ENCODE peak calls at places on chromosomes 16 and 17, in seven cellular contexts. G is BJ; L is HCT116; K is fibroblast of mammary gland; B is stomach; M is CD4-positive, alpha-beta T cell; A is cardiac fibroblast. S is an unnamed sample.

GRCh38 chr17:73645050-73645871 is 1.0 kb upstream of the SDK2 start:
- DNase-seq in G (no peak), L (no peak), K (peak), B (peak), M (peak), A (no peak), S (no peak)

GRCh38 chr17:42072323-42073187 is 22.2 kb upstream of the C17orf113 start:
- DNase-seq in G (no peak), L (no peak), K (no peak), B (peak), M (no peak), A (no peak), S (no peak)

GRCh38 chr16:8655184-8655717 is 19.2 kb upstream of the ABAT start:
- DNase-seq in G (no peak), L (no peak), K (peak), B (peak), M (no peak), A (peak), S (no peak)

GRCh38 chr17:27354491-27355081 is 60.7 kb downstream of the WSB1 start:
- DNase-seq in G (no peak), L (no peak), K (no peak), B (no peak), M (no peak), A (peak), S (no peak)

GRCh38 chr17:36632916-36633846 is 31.8 kb downstream of the MRM1 start:
- DNase-seq in G (no peak), L (no peak), K (no peak), B (no peak), M (no peak), A (no peak), S (no peak)

GRCh38 chr17:83080641-83081560 is 1.5 kb downstream of the METRNL start:
- DNase-seq in G (no peak), L (no peak), K (no peak), B (peak), M (no peak), A (no peak), S (peak)

GRCh38 chr16:10122026-10122425 is 60.2 kb downstream of the GRIN2A start:
- DNase-seq in G (no peak), L (no peak), K (no peak), B (no peak), M (no peak), A (peak), S (no peak)

GRCh38 chr17:18224428-18225120 is 861 bp upstream of the LLGL1 start:
- DNase-seq in G (no peak), L (no peak), K (peak), B (no peak), M (no peak), A (peak), S (no peak)

GRCh38 chr16:85608515-85608885 is 4.6 kb upstream of the GSE1 start:
- DNase-seq in G (no peak), L (no peak), K (no peak), B (peak), M (no peak), A (no peak), S (no peak)

GRCh38 chr17:54807331-54807730 is 93.3 kb upstream of the TOM1L1 start:
- DNase-seq in G (no peak), L (no peak), K (no peak), B (no peak), M (no peak), A (no peak), S (no peak)

GRCh38 chr16:67977005-67977404 is 3.3 kb downstream of the DPEP3 start:
- DNase-seq in G (no peak), L (no peak), K (no peak), B (no peak), M (no peak), A (no peak), S (no peak)

GRCh38 chr17:6240601-6241000 is 170.4 kb downstream of the WSCD1 start:
- DNase-seq in G (no peak), L (no peak), K (no peak), B (no peak), M (no peak), A (no peak), S (no peak)

GRCh38 chr16:379961-380836 is 1.6 kb downstream of the PGAP6 start:
- DNase-seq in G (no peak), L (no peak), K (no peak), B (no peak), M (no peak), A (no peak), S (no peak)

GRCh38 chr17:50044483-50044882 is 11.4 kb upstream of the ITGA3 start:
- DNase-seq in G (no peak), L (no peak), K (no peak), B (no peak), M (no peak), A (no peak), S (no peak)

GRCh38 chr17:38602862-38603785 is 2.6 kb downstream of the SRCIN1 start:
- DNase-seq in G (no peak), L (no peak), K (no peak), B (no peak), M (no peak), A (no peak), S (no peak)

GRCh38 chr17:20967776-20968175 is 75.0 kb downstream of the USP22 start:
- DNase-seq in G (no peak), L (no peak), K (peak), B (no peak), M (no peak), A (no peak), S (no peak)

GRCh38 chr16:50680556-50680893 is 587 bp downstream of the SNX20 start:
- DNase-seq in G (no peak), L (no peak), K (no peak), B (no peak), M (no peak), A (no peak), S (no peak)

GRCh38 chr17:7878234-7878633 is 10.4 kb upstream of the CHD3 start:
- DNase-seq in G (no peak), L (no peak), K (no peak), B (no peak), M (no peak), A (no peak), S (no peak)

GRCh38 chr16:68298907-68299515 is 11.7 kb downstream of the SLC7A6OS start:
- DNase-seq in G (no peak), L (no peak), K (peak), B (peak), M (no peak), A (peak), S (no peak)

GRCh38 chr16:734208-734980 is 6.4 kb downstream of the CIAO3 start:
- DNase-seq in G (no peak), L (no peak), K (no peak), B (no peak), M (no peak), A (no peak), S (no peak)

GRCh38 chr17:18011286-18011685 is 27.7 kb downstream of the ATPAF2 start:
- DNase-seq in G (no peak), L (no peak), K (no peak), B (no peak), M (no peak), A (no peak), S (no peak)

GRCh38 chr16:69017036-69017783 is 88.2 kb upstream of the HAS3 start:
- DNase-seq in G (peak), L (peak), K (peak), B (no peak), M (no peak), A (peak), S (no peak)

DNA sequence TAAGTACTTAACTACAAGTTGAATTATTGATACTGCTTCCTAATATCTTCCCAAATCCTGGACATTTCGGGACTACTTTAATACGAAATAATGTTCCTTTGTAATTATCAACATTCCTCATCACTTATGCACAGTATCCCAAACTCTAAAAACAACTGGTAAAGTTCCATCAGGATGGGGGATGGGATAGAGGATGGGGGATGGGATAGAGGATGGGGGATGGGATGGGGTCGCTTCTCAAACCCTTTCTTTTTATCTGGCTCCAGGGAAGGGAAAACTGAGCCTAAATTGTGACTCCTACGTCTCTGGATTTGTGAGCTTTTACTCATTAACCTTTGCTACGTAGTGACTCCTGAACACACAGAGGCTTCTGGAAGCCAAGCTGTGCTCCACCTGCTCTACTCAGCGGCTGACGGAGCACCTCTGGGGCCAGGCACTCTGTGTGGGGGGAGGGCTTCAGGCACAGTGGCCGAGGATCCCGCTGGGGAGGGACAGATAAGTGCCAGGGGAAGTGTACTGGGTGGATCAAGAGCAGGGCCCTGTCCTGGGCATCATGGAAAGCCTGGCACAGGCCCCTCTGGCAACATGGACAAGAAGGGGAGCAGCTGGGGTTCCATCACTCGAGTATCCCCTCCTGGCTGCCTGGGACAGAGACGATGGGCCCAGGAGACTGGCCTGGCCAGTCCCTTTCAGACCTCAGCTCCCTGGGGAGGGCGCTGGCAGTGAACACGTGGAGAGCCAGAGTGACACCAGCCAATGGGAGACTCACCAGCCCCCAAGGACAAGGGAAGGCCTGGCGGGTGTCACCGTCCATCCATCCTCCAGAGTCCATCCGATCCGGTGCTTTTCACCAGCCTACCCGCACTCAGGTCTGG is 56.2 kb downstream of the PGS1 start:
- DNase-seq in G (no peak), L (no peak), K (no peak), B (no peak), M (no peak), A (no peak), S (no peak)
- TF ChIP-seq CTCF in G (no peak), L (no peak), K (no peak), B (no peak), M (no peak), A (no peak), S (no peak)

GRCh38 chr16:30775131-30775380 is 11.9 kb downstream of the ZNF629 start:
- DNase-seq in G (no peak), L (no peak), K (no peak), B (no peak), M (no peak), A (no peak), S (no peak)

GRCh38 chr16:30773826-30774225 is 11.7 kb downstream of the RNF40 start:
- DNase-seq in G (no peak), L (no peak), K (no peak), B (no peak), M (no peak), A (no peak), S (no peak)

GRCh38 chr16:30774367-30775130 is 12.4 kb downstream of the RNF40 start:
- DNase-seq in G (no peak), L (no peak), K (no peak), B (no peak), M (no peak), A (no peak), S (no peak)

GRCh38 chr16:30777591-30778297 is 9.3 kb downstream of the ZNF629 start:
- DNase-seq in G (no peak), L (no peak), K (no peak), B (no peak), M (no peak), A (no peak), S (no peak)

DNA sequence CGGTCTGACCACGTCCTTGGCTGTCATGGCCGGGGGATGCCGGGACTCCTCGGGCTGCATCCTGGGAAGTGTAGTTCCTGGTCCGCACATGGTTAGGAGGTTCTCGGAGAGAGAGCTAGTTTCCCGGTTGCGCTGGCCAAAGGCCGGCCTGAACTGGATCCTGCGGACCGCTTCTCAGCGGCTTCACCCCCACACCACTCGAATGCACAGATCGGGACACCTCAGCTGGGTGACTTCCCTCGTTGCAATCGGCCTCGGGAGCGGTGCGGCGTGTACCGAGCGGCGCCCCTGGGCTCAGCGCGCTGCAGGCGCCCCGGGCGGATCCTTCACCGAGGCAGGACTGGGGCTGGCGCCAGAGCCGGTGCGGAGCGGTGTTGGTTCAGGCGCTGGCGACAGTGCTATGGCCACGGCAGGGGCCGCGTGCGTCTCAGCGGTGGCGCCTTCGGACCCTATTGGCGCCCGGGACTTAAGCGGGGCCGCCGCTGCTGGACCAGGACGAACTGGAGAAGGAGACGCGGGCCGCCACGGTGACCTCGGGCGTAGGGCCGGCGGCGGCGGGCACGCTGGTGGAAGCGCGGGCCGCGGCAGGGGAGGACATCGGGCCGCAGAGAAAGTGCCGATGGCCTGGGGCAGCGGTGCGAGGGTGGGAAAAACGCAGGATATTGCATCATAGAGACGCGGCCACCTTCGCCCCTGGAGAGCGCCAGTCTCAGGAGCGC is 11.5 kb downstream of the ZNF629 start:
- DNase-seq in G (peak), L (peak), K (peak), B (peak), M (peak), A (peak), S (no peak)
- TF ChIP-seq CTCF in G (no peak), L (no peak), K (no peak), B (no peak), M (no peak), A (no peak), S (no peak)

GRCh38 chr16:88839026-88839529 is 17.7 kb downstream of the GALNS start:
- DNase-seq in G (no peak), L (no peak), K (no peak), B (no peak), M (no peak), A (no peak), S (no peak)
- TF ChIP-seq CTCF in G (no peak), L (peak), K (no peak), B (no peak), M (no peak), A (no peak), S (no peak)

GRCh38 chr16:14444979-14445810 is 184.9 kb downstream of the PARN start:
- DNase-seq in G (no peak), L (no peak), K (no peak), B (no peak), M (no peak), A (no peak), S (no peak)
- TF ChIP-seq CTCF in G (no peak), L (no peak), K (no peak), B (no peak), M (no peak), A (no peak), S (no peak)

GRCh38 chr17:75242461-75243042 is 18.9 kb downstream of the GGA3 start:
- DNase-seq in G (no peak), L (no peak), K (no peak), B (no peak), M (no peak), A (no peak), S (no peak)
- TF ChIP-seq CTCF in G (no peak), L (no peak), K (no peak), B (no peak), M (no peak), A (no peak), S (no peak)

GRCh38 chr16:2514333-2515179 is 804 bp downstream of the ATP6V0C start:
- DNase-seq in G (no peak), L (no peak), K (no peak), B (peak), M (no peak), A (no peak), S (no peak)

GRCh38 chr16:2511128-2511785 is 2.5 kb upstream of the ATP6V0C start:
- DNase-seq in G (no peak), L (no peak), K (peak), B (peak), M (no peak), A (peak), S (no peak)

GRCh38 chr16:2513405-2514332 is at the start of gene ATP6V0C:
- DNase-seq in G (no peak), L (peak), K (peak), B (peak), M (peak), A (peak), S (peak)

GRCh38 chr16:2511996-2512919 is 1.5 kb upstream of the ATP6V0C start:
- DNase-seq in G (no peak), L (no peak), K (no peak), B (no peak), M (no peak), A (no peak), S (no peak)

DNA sequence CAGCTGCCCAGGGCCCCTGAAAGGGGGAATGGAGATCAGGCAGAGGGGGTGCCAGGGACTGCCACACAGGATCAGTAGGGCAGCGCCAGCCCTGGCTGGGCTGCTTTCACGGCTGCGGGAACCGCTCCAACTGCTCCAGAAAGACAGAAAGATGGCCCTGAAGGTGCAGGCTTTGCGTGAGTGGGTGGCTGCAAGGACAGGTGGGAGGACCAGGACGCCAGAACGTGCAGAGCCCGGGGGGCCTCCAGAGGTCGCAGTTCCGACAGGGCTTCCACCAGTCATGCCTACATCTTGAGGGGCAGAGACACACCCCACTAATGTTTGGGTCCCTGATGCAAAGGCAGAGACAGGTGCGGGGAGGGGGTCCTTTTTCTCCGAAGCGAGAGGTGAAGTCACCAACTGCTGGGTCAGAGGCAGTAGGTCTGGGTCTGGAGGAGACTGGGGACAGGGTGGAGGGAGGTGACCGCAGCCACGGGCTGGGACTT is 790 bp upstream of the ATP6V0C start:
- DNase-seq in G (no peak), L (no peak), K (no peak), B (no peak), M (no peak), A (no peak), S (peak)
- TF ChIP-seq CTCF in G (no peak), L (no peak), K (no peak), B (no peak), M (no peak), A (no peak), S (no peak)